ENCODE peak calls at places on chromosomes 5 and 9, in six cellular contexts. L, K, B, T, Z and Y are unnamed samples.

GRCh38 chr5:33888582-33888981 is 3.2 kb downstream of the ADAMTS12 start:
- DNase-seq in B (no peak), T (no peak), K (no peak), Z (no peak), L (no peak), Y (no peak)

GRCh38 chr5:131630208-131630962 is 4.6 kb downstream of the RAPGEF6 start:
- DNase-seq in B (peak), Z (no peak), K (no peak), L (no peak), T (no peak), Y (no peak)

GRCh38 chr5:149215478-149216042 is 56.1 kb upstream of the AFAP1L1 start:
- DNase-seq in Z (peak), B (peak), L (no peak), K (no peak), T (no peak), Y (no peak)

GRCh38 chr9:83491995-83492394 is 46.2 kb downstream of the FRMD3 start:
- DNase-seq in L (no peak), Z (no peak), B (no peak), T (no peak), K (no peak), Y (no peak)

GRCh38 chr5:177336112-177336511 is 15.4 kb downstream of the LMAN2 start:
- DNase-seq in L (peak), K (peak), Z (no peak), T (no peak), B (peak), Y (no peak)

GRCh38 chr5:124124711-124125229 is 612.8 kb downstream of the CSNK1G3 start:
- DNase-seq in L (peak), Z (no peak), B (no peak), T (no peak), K (no peak), Y (no peak)

GRCh38 chr9:132350861-132351315 is 3.9 kb downstream of the SETX start:
- DNase-seq in K (peak), L (no peak), B (no peak), Z (no peak), T (peak), Y (peak)

GRCh38 chr9:78769684-78770083 is 472.8 kb downstream of the PSAT1 start:
- DNase-seq in B (no peak), Z (no peak), K (no peak), T (no peak), L (no peak), Y (no peak)

GRCh38 chr9:114384836-114385411 is 2.9 kb downstream of the AKNA start:
- DNase-seq in T (no peak), B (no peak), L (no peak), Z (no peak), K (no peak), Y (no peak)

GRCh38 chr5:123035320-123035949 is 1.1 kb downstream of the PPIC start:
- DNase-seq in L (no peak), B (peak), T (no peak), K (no peak), Z (peak), Y (no peak)

GRCh38 chr9:16729656-16730055 is 140.8 kb downstream of the BNC2 start:
- DNase-seq in L (no peak), Z (no peak), T (no peak), K (no peak), B (no peak), Y (no peak)

GRCh38 chr9:128421474-128422010 is 885 bp downstream of the CERCAM start:
- DNase-seq in K (no peak), B (no peak), Z (no peak), L (no peak), T (no peak), Y (no peak)

GRCh38 chr9:841371-842209 is at the start of gene DMRT1:
- DNase-seq in B (no peak), T (no peak), K (no peak), L (no peak), Z (no peak), Y (no peak)

GRCh38 chr5:6943749-6944148 is 230.5 kb downstream of the TENT4A start:
- DNase-seq in L (no peak), B (peak), Z (no peak), K (no peak), T (no peak), Y (no peak)

GRCh38 chr5:37710965-37711364 is 128.9 kb downstream of the GDNF start:
- DNase-seq in T (no peak), K (no peak), L (no peak), Z (no peak), B (peak), Y (no peak)

GRCh38 chr9:129276486-129277260 is 98.6 kb upstream of the IER5L start:
- DNase-seq in K (no peak), L (no peak), Z (peak), T (no peak), B (no peak), Y (no peak)

DNA sequence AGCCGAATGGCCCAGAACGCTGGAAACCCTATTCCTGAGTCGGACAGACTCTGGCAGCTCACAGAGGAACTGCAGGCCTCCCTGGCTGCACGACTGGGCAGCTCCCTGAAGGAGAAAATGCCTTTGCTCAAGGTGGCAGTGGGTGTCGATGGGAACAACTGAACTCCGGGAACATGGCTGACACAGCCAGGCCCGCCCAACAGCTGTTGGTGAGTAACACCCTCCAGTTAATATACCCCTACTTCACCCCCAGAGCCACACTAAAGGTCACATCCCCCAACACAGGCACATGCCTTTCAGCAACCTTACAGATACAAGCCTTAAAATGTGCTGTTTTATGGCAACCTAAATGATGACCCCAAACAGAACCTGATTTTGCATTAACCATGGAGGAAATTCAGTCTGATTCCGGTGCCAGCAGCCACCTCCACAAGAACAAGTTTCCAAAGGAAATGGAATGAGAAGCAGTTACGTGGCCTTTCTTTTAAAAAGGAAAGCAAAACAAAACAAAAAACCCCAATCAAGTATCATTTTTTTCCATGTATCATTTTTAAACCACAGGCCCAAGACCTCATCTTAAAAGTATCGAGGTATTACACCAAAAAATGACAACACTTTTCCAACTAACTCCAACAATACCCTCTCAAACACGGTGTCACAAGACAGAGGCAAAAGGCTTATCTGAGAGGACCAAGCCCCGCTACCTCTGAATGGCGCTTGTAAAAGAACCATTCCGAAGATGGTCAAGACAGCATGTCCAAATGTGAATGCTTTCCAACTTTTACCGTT is 3.1 kb downstream of the KLF9 start:
- DNase-seq in Z (peak), K (no peak), B (no peak), T (peak), L (peak), Y (no peak)
- H3K4me3 ChIP-seq in Z (peak), K (peak), B (no peak), T (peak), L (peak), Y (peak)

GRCh38 chr5:56951131-56951945 is 585 bp downstream of the MIER3 start:
- DNase-seq in T (no peak), B (no peak), Z (peak), K (peak), L (peak), Y (no peak)
- TF ChIP-seq CTCF in T (no peak), B (peak), Z (no peak), K (peak), L (peak), Y (no peak)

GRCh38 chr9:35606726-35607125 is 1.7 kb downstream of the TESK1 start:
- DNase-seq in T (no peak), K (no peak), B (no peak), Z (no peak), L (no peak), Y (no peak)
- H3K4me3 ChIP-seq in T (no peak), K (peak), B (peak), Z (no peak), L (no peak), Y (no peak)

DNA sequence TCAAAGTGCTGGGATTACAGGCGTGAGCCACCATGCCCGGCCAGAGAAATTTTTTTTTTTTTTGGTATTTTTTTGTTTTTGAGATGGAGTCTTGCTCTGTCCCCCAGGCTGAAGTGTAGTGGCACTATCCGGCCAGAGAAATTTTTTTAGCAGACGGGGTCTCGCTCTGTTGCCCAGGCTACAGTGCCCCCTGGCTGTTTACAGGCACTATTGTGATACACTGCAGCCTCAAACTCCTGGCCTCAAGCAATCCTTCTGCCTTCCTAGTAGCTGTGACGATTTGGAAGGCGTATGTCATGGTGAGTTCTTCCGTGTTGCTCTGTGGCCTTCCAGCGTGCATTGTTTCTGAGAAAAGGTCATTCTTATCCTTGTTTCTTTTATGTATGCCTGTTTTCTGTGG is 47.5 kb downstream of the CNOT6 start:
- DNase-seq in K (no peak), L (no peak), T (no peak), B (no peak), Z (no peak), Y (no peak)
- TF ChIP-seq CTCF in K (no peak), L (no peak), T (no peak), B (peak), Z (no peak), Y (no peak)

GRCh38 chr9:19732570-19732969 is 56.3 kb downstream of the SLC24A2 start:
- DNase-seq in K (no peak), B (no peak), T (no peak), L (no peak), Z (no peak), Y (no peak)
- H3K4me3 ChIP-seq in K (no peak), B (no peak), T (no peak), L (no peak), Z (no peak), Y (no peak)

GRCh38 chr5:169706758-169707450 is 69.8 kb downstream of the DOCK2 start:
- DNase-seq in K (no peak), B (peak), L (no peak), T (no peak), Z (no peak), Y (no peak)

GRCh38 chr5:169707714-169708113 is 70.6 kb downstream of the DOCK2 start:
- DNase-seq in T (no peak), Z (no peak), L (no peak), K (no peak), B (no peak), Y (no peak)

GRCh38 chr5:169712428-169712827 is 75.4 kb downstream of the DOCK2 start:
- DNase-seq in L (no peak), T (no peak), Z (no peak), B (no peak), K (no peak), Y (no peak)

GRCh38 chr5:169711826-169712225 is 74.8 kb downstream of the DOCK2 start:
- DNase-seq in K (no peak), L (no peak), B (no peak), Z (no peak), T (no peak), Y (no peak)

DNA sequence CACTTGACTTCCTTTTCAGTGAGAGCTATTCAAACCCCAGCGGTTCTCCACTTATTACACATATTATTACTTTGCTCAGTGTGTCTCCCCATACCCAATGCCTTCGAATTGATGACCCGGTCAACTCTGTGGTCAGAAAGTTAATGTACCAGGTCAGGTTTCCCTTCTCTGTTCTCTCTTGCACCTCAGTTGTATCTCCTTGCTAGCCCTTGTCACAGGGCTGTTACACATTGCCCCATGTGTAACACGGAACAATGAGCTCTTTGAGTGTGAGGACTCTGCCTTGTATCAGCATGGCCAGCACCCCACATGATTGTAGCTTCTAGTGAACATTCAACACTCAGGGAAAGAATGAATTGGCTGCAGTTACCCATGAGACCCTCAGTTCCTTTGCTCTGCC is 73.6 kb downstream of the DOCK2 start:
- DNase-seq in B (no peak), Z (no peak), K (no peak), T (no peak), L (no peak), Y (no peak)
- TF ChIP-seq CTCF in B (no peak), Z (no peak), K (no peak), T (no peak), L (no peak), Y (no peak)

GRCh38 chr5:95821110-95822021 is 1.2 kb downstream of the GLRX start:
- DNase-seq in L (peak), K (peak), B (no peak), T (no peak), Z (no peak), Y (no peak)
- H3K4me3 ChIP-seq in L (peak), K (peak), B (peak), T (peak), Z (peak), Y (peak)